ENCODE peak calls at places on chromosomes 4 and X, in six cellular contexts. C is AG04450, G is astrocyte of the cerebellum, O is kidney, D is neural crest cell, Z is RWPE1. M is an unnamed sample.

GRCh38 chrX:100410083-100410590 is at the start of gene PCDH19:
- DNase-seq in O (peak; percentile 86), Z (peak; percentile 57), D (peak; percentile 82), G (peak; percentile 8), C (no peak), M (peak; percentile 8)

GRCh38 chrX:34426334-34426733 is 230.8 kb downstream of the TMEM47 start:
- DNase-seq in O (no peak), Z (no peak), G (no peak), C (no peak), D (no peak), M (no peak)

GRCh38 chrX:15500497-15500966 is at the start of gene BMX:
- DNase-seq in D (no peak), C (no peak), G (no peak), Z (no peak), O (peak; percentile 56), M (no peak)

GRCh38 chrX:37755073-37755472 is 24.8 kb upstream of the CYBB start:
- DNase-seq in C (no peak), Z (no peak), O (no peak), D (no peak), G (no peak), M (no peak)

GRCh38 chr4:168848112-168848511 is 161.9 kb downstream of the CBR4 start:
- DNase-seq in D (no peak), C (no peak), G (no peak), Z (peak; percentile 31), O (no peak), M (no peak)

GRCh38 chr4:142272452-142272851 is 573.6 kb downstream of the INPP4B start:
- DNase-seq in Z (no peak), D (no peak), G (no peak), O (no peak), C (no peak), M (no peak)

GRCh38 chr4:28451346-28451745 is 1590.7 kb downstream of the STIM2 start:
- DNase-seq in Z (no peak), G (no peak), C (no peak), O (no peak), D (no peak), M (no peak)

GRCh38 chr4:16067515-16067914 is 16.3 kb downstream of the PROM1 start:
- DNase-seq in C (no peak), O (no peak), Z (no peak), G (no peak), D (no peak), M (no peak)

GRCh38 chrX:53239474-53239873 is 14.5 kb upstream of the KDM5C start:
- DNase-seq in G (no peak), Z (no peak), D (no peak), C (no peak), O (no peak), M (no peak)

GRCh38 chr4:123064390-123064789 is 142.0 kb upstream of the NUDT6 start:
- DNase-seq in D (no peak), Z (peak; percentile 74), G (no peak), O (no peak), C (no peak), M (no peak)

GRCh38 chrX:100931218-100931924 is 2.7 kb upstream of the XKRX start:
- DNase-seq in C (no peak), O (no peak), D (no peak), G (no peak), Z (no peak), M (no peak)

GRCh38 chr4:150477869-150478268 is 104.1 kb upstream of the MAB21L2 start:
- DNase-seq in O (no peak), Z (no peak), G (no peak), D (no peak), C (no peak), M (no peak)

GRCh38 chr4:74531952-74532794 is 87.2 kb downstream of the AREG start:
- DNase-seq in C (peak; percentile 59), O (no peak), D (no peak), Z (peak; percentile 64), G (peak; percentile 67), M (peak; percentile 80)

DNA sequence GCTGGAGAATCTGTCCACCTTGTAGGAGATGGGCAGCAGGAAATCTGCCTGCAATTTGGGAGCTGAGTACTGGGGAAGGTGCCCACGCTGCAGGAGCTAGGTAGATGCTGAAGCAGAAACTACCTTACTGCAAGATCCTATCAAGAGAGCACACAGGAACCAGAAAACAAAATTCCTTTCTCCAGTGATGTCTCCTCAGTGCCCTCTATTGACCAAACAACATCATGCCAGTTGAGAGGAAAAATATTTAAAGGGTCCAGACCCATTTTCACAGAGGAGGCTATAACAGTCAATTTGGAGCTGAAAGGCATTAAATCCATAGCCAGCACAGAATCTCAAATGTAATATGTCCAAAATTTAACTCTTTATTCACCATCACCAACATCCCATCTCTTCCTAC is 406.8 kb downstream of the SLITRK2 start:
- DNase-seq in D (no peak), Z (no peak), G (no peak), O (no peak), C (no peak), M (no peak)
- TF ChIP-seq CTCF in D (peak; percentile 55), Z (no peak), G (no peak), O (no peak), C (no peak), M (no peak)

GRCh38 chr4:2043396-2044118 is 15.6 kb upstream of the NAT8L start:
- DNase-seq in D (no peak), Z (no peak), C (no peak), G (no peak), O (peak; percentile 74), M (no peak)

GRCh38 chr4:2041234-2042130 is 17.6 kb upstream of the NAT8L start:
- DNase-seq in Z (peak; percentile 84), C (peak; percentile 15), O (peak; percentile 92), D (peak; percentile 93), G (peak; percentile 3), M (peak; percentile 35)

GRCh38 chr4:2042947-2043395 is 16.2 kb upstream of the NAT8L start:
- DNase-seq in Z (no peak), D (no peak), C (no peak), O (peak; percentile 41), G (no peak), M (no peak)

GRCh38 chr4:2044119-2044485 is 15.0 kb upstream of the NAT8L start:
- DNase-seq in G (no peak), Z (no peak), C (no peak), O (no peak), D (no peak), M (no peak)

GRCh38 chr4:2042207-2042946 is 16.8 kb upstream of the NAT8L start:
- DNase-seq in O (peak; percentile 78), D (no peak), G (no peak), C (no peak), Z (no peak), M (no peak)
- TF ChIP-seq CTCF in O (no peak), D (no peak), G (no peak), C (no peak), Z (no peak), M (no peak)

DNA sequence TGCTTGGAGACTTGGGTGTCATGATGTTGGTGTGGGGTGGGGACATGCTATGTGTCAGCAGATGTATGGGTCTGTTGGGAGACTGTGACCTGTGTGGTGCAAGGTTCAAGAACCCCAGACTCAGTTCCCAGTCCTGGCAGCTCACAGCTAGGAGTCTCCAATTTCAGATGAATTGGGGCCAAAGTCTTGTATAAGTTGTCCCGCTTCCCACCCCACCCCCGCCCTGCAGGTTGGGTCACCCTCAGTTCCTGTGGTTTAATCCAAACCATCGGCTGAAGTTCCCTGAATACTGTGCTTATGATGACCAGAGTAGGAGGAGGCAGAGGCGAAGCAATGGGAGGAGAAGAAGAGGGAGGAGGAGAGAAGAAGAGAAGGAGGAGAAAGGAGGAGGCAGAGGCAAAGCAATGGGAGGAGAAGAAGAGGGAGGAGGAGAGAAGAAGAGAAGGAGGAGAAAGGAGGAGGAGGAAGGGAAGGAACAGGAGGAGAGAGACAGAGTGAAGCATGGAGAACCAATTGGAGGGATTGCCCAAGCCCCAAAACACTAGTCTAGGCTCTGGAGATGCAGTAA is 112.6 kb downstream of the EFNB1 start:
- DNase-seq in D (no peak), C (no peak), Z (no peak), G (no peak), O (no peak), M (no peak)
- TF ChIP-seq CTCF in D (no peak), C (no peak), Z (no peak), G (no peak), O (no peak), M (no peak)

DNA sequence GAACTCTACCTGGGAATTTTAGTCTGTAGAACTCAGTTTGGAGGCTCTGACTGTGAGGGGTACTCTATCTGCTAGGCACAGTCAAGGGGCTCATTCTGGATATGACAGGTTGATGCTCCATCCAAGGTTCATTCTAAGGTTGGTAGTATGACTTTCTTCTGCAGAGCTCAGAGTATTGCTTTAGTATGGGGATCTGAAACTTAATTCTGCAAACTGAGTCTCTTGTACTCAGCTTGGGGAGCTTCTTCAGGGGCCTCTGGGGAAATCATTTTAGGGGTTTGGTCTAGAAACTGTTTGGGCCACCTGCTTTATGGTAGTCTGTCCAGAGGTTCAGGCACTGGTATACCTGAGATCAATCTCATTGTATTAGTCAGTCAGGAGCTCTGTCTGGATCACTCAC is 9.7 kb upstream of the TSR2 start:
- DNase-seq in Z (no peak), C (no peak), D (no peak), G (no peak), O (no peak), M (no peak)
- TF ChIP-seq CTCF in Z (no peak), C (no peak), D (no peak), G (no peak), O (no peak), M (no peak)

DNA sequence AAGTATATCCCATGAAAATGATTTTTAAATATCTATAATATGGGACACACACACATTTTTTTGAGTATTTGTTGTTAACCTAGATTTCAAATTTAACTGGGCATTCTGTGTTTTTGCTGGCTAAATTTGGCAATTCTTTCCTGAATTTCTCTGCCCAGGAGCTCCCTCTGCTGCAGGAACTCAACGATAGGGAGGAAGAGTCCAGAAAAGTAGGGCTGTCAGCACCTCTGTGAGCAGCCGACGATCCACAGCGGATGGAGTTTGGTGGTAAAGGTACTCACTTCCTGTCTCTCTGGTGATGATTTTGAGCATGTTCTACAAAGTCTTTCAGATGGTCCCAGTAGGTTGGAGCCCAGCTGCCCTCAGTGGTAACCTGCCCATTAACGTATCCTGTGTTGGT is 23.1 kb upstream of the TMEM184C start:
- DNase-seq in Z (no peak), G (no peak), D (no peak), C (no peak), O (no peak), M (no peak)
- TF ChIP-seq CTCF in Z (no peak), G (no peak), D (no peak), C (peak; percentile 5), O (no peak), M (no peak)

GRCh38 chr4:8744083-8744805 is 127.4 kb downstream of the HMX1 start:
- DNase-seq in O (peak; percentile 52), Z (no peak), C (no peak), G (no peak), D (no peak), M (no peak)
- TF ChIP-seq CTCF in O (no peak), Z (no peak), C (no peak), G (no peak), D (no peak), M (no peak)

DNA sequence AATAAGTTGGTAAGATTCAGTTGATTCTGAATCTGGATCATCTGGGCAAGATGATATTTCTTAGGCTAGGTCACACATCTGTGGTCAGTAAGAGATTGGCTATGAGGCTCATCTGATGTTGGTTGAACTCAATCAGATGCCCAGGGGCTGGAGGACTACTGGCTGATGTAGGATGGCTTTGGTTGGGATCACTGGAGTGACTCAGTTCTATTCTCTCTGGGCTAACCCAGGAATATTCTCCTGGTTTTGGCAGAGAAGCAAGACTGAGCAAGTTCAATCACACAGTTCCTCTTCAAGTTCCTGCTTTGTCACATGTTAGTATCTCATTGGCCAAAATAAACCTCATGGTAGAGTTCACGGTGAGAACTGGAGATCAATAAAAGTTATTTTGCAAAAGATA is 902.3 kb upstream of the SLIT2 start:
- DNase-seq in G (no peak), Z (no peak), O (no peak), D (no peak), C (no peak), M (no peak)
- TF ChIP-seq CTCF in G (no peak), Z (no peak), O (no peak), D (no peak), C (no peak), M (no peak)

M was measured in AG09319.